ENCODE peak calls at places on chromosomes 3 and 15, in four cellular contexts. J is suprapubic skin, S is psoas muscle, M is breast epithelium. T is an unnamed sample.

GRCh38 chr3:168894204-168894603 is 769.3 kb downstream of the MECOM start:
- DNase-seq in J (no peak), S (no peak), M (no peak), T (no peak)

GRCh38 chr15:68383161-68384074 is 48.5 kb downstream of the ITGA11 start:
- DNase-seq in J (peak; percentile 37), S (no peak), M (no peak), T (peak; percentile 70)

GRCh38 chr15:58260186-58260910 is 122.2 kb downstream of the AQP9 start:
- DNase-seq in J (no peak), S (peak; percentile 79), M (no peak), T (no peak)

GRCh38 chr3:69649713-69650419 is 89.4 kb upstream of the MITF start:
- DNase-seq in J (no peak), S (no peak), M (no peak), T (peak; percentile 47)

GRCh38 chr15:26721231-26721630 is 51.6 kb downstream of the GABRB3 start:
- DNase-seq in J (no peak), S (no peak), M (no peak), T (no peak)

GRCh38 chr3:141663993-141664392 is 74.1 kb upstream of the RNF7 start:
- DNase-seq in J (no peak), S (no peak), M (no peak), T (peak; percentile 69)

GRCh38 chr15:91224750-91225380 is 124.8 kb downstream of the SV2B start:
- DNase-seq in J (no peak), S (no peak), M (no peak), T (peak; percentile 43)

GRCh38 chr3:105553851-105554250 is 187.1 kb downstream of the ALCAM start:
- DNase-seq in J (no peak), S (no peak), M (no peak), T (no peak)

GRCh38 chr15:71654714-71655174 is 155.6 kb upstream of the NR2E3 start:
- DNase-seq in J (no peak), S (no peak), M (no peak), T (peak; percentile 17)

GRCh38 chr3:188202358-188203138 is 48.6 kb downstream of the LPP start:
- DNase-seq in J (no peak), S (no peak), M (no peak), T (no peak)

GRCh38 chr3:171115667-171116066 is 89.1 kb upstream of the SLC2A2 start:
- DNase-seq in J (no peak), S (no peak), M (no peak), T (no peak)

GRCh38 chr3:128256131-128256530 is 102.8 kb downstream of the EEFSEC start:
- DNase-seq in J (no peak), S (no peak), M (no peak), T (no peak)

GRCh38 chr15:65101891-65102708 is 12.9 kb downstream of the UBAP1L start:
- DNase-seq in J (no peak), S (no peak), M (no peak), T (no peak)

GRCh38 chr15:68307131-68307928 is 29.8 kb downstream of the FEM1B start:
- DNase-seq in J (no peak), S (no peak), M (no peak), T (no peak)

GRCh38 chr3:47009225-47010049 is 30.0 kb downstream of the NBEAL2 start:
- DNase-seq in J (peak; percentile 92), S (peak; percentile 96), M (peak; percentile 76), T (peak; percentile 96)

GRCh38 chr3:25557641-25558040 is 107.1 kb downstream of the TOP2B start:
- DNase-seq in J (no peak), S (no peak), M (no peak), T (peak; percentile 76)

GRCh38 chr3:73473578-73474448 is 150.9 kb downstream of the PDZRN3 start:
- DNase-seq in J (no peak), S (no peak), M (no peak), T (no peak)

GRCh38 chr3:116050311-116050710 is 395.0 kb downstream of the LSAMP start:
- DNase-seq in J (no peak), S (no peak), M (no peak), T (no peak)

GRCh38 chr15:34719051-34719882 is 35.5 kb downstream of the GJD2 start:
- DNase-seq in J (no peak), S (no peak), M (no peak), T (no peak)
- H3K4me3 ChIP-seq in J (no peak overlapping the region), S (no peak overlapping the region), M (no peak overlapping the region), T (no peak overlapping the region)

GRCh38 chr3:133505813-133506212 is 67.7 kb upstream of the CDV3 start:
- DNase-seq in J (no peak), S (no peak), M (no peak), T (no peak)
- H3K4me3 ChIP-seq in J (no peak overlapping the region), S (no peak overlapping the region), M (no peak overlapping the region), T (no peak overlapping the region)

DNA sequence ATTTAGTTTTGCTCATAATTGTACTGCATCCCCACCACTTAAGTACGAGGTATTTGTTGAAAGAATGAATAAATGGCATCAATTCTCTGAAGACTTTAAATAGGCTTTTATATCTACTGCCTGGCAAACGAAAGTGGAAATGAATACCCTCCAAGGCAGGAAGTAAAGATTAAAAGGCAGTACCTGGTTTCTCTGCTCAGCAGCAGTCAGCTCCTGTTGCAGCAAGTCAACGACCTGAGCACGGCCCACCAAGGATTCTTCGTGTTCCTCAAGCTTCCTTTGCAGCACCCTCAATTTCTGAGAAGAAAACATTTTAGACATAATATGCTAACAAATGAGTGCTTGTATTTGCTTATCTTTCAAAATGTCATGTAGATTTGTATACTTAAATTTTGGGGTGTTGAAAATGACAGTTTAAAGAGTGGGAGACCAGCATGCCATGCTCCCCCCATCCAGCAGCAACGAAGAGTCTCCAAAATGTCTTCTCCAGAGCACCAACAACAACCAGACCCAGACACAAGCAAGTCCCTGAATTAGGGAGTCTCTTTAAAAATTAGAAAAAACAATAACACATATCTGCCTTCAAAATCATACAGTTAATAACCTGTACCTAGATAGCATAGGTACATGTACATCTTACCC is 31.2 kb downstream of the GOLGB1 start:
- DNase-seq in J (no peak), S (no peak), M (no peak), T (no peak)
- H3K4me3 ChIP-seq in J (no peak overlapping the region), S (no peak overlapping the region), M (no peak overlapping the region), T (no peak overlapping the region)

GRCh38 chr15:74628199-74628598 is 12.6 kb downstream of the CLK3 start:
- DNase-seq in J (no peak), S (no peak), M (no peak), T (no peak)
- H3K4me3 ChIP-seq in J (no peak overlapping the region), S (no peak overlapping the region), M (no peak overlapping the region), T (no peak overlapping the region)

GRCh38 chr3:123884993-123885392 is 861 bp upstream of the MYLK start:
- DNase-seq in J (no peak), S (no peak), M (no peak), T (no peak)

GRCh38 chr3:123883656-123884257 is 375 bp downstream of the MYLK start:
- DNase-seq in J (no peak), S (no peak), M (no peak), T (peak; percentile 8)

GRCh38 chr3:123881771-123882170 is 2.4 kb downstream of the MYLK start:
- DNase-seq in J (no peak), S (no peak), M (no peak), T (no peak)

GRCh38 chr3:123883111-123883510 is 1.0 kb downstream of the MYLK start:
- DNase-seq in J (no peak), S (no peak), M (no peak), T (no peak)

GRCh38 chr3:123884258-123884831 is at the start of gene MYLK:
- DNase-seq in J (peak; percentile 77), S (peak; percentile 86), M (peak; percentile 63), T (peak; percentile 91)
- H3K4me3 ChIP-seq in J (peak within 1 kb of the TSS; percentile 51), S (peak within 1 kb of the TSS; percentile 65), M (peak within 1 kb of the TSS; percentile 59), T (peak within 1 kb of the TSS; percentile 65)

GRCh38 chr15:88623632-88624031 is 2.5 kb downstream of the AEN start:
- DNase-seq in J (no peak), S (no peak), M (no peak), T (no peak)
- H3K4me3 ChIP-seq in J (no peak overlapping the region), S (no peak overlapping the region), M (no peak overlapping the region), T (no peak overlapping the region)

GRCh38 chr15:55496716-55497115 is 11.3 kb downstream of the DNAAF4 start:
- DNase-seq in J (no peak), S (no peak), M (no peak), T (no peak)
- H3K4me3 ChIP-seq in J (no peak overlapping the region), S (no peak overlapping the region), M (no peak overlapping the region), T (no peak overlapping the region)

GRCh38 chr3:71243230-71243629 is 340.3 kb downstream of the FOXP1 start:
- DNase-seq in J (no peak), S (no peak), M (no peak), T (peak; percentile 57)
- H3K4me3 ChIP-seq in J (no peak overlapping the region), S (no peak overlapping the region), M (no peak overlapping the region), T (no peak overlapping the region)

GRCh38 chr3:78077842-78078241 is 1037.9 kb downstream of the ROBO2 start:
- DNase-seq in J (no peak), S (no peak), M (no peak), T (no peak)
- H3K4me3 ChIP-seq in J (no peak overlapping the region), S (no peak overlapping the region), M (no peak overlapping the region), T (no peak overlapping the region)

DNA sequence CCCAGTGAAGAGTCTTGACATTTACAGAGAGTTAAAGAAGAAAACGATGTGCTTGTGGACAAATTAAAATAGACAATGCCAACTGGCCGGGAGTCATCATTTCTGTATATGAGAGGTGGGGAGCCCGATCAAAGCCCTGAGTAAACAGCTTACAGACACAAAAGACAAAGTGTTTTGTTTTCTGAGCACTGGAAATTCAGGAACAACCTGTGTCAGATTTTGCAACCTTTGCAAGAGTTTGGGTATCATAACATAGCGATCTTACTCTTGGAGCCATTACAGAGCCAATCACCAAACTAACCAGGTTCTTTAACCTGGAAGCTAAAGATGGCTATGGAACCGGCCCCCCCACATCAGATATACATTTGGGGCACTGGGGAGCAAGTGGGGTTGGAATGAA is 101.9 kb upstream of the LRIG1 start:
- DNase-seq in J (no peak), S (no peak), M (no peak), T (no peak)
- H3K4me3 ChIP-seq in J (no peak overlapping the region), S (no peak overlapping the region), M (no peak overlapping the region), T (no peak overlapping the region)

T was measured in choroid plexus epithelial cell.